ENCODE peak calls at places on chromosome 7, in four cellular contexts. Y is AG04450, Z is GM23248, D is OCI-LY7. O is an unnamed sample.

GRCh38 chr7:139526578-139527544 is 3.4 kb downstream of the CLEC2L start:
- DNase-seq in Y (peak), Z (peak), D (no peak), O (no peak)

GRCh38 chr7:110548372-110548771 is 542.6 kb upstream of the LRRN3 start:
- DNase-seq in Y (no peak), Z (no peak), D (no peak), O (no peak)

GRCh38 chr7:82445226-82445625 is 1.6 kb upstream of the CACNA2D1 start:
- DNase-seq in Y (no peak), Z (no peak), D (no peak), O (no peak)

GRCh38 chr7:25456467-25457171 is 228.3 kb upstream of the NPVF start:
- DNase-seq in Y (no peak), Z (no peak), D (no peak), O (peak)

GRCh38 chr7:132783824-132784223 is 207.6 kb upstream of the PLXNA4 start:
- DNase-seq in Y (peak), Z (peak), D (no peak), O (peak)

GRCh38 chr7:4103352-4104091 is 578.6 kb upstream of the FOXK1 start:
- DNase-seq in Y (no peak), Z (no peak), D (peak), O (no peak)

GRCh38 chr7:116588641-116589594 is 64.1 kb downstream of the CAV1 start:
- DNase-seq in Y (no peak), Z (peak), D (peak), O (no peak)

GRCh38 chr7:92635538-92635937 is 45.3 kb upstream of the FAM133B start:
- DNase-seq in Y (no peak), Z (no peak), D (no peak), O (no peak)

GRCh38 chr7:81014266-81014665 is 95.4 kb upstream of the SEMA3C start:
- DNase-seq in Y (no peak), Z (peak), D (no peak), O (no peak)

GRCh38 chr7:35691827-35692307 is 3.1 kb downstream of the HERPUD2 start:
- DNase-seq in Y (no peak), Z (peak), D (peak), O (no peak)

GRCh38 chr7:102320181-102320580 is 33.5 kb downstream of the SH2B2 start:
- DNase-seq in Y (no peak), Z (no peak), D (no peak), O (no peak)

GRCh38 chr7:132419538-132419937 is 156.7 kb downstream of the PLXNA4 start:
- DNase-seq in Y (no peak), Z (no peak), D (no peak), O (no peak)

GRCh38 chr7:136874393-136875032 is 6.1 kb downstream of the CHRM2 start:
- DNase-seq in Y (no peak), Z (peak), D (peak), O (no peak)

GRCh38 chr7:156897673-156898072 is 4.7 kb upstream of the LMBR1 start:
- DNase-seq in Y (no peak), Z (peak), D (no peak), O (no peak)

GRCh38 chr7:3200504-3200903 is 100.5 kb upstream of the SDK1 start:
- DNase-seq in Y (no peak), Z (peak), D (peak), O (peak)

GRCh38 chr7:137335814-137336213 is 7.7 kb downstream of the PTN start:
- DNase-seq in Y (no peak), Z (peak), D (no peak), O (no peak)

GRCh38 chr7:7100432-7100849 is 81.9 kb upstream of the C1GALT1 start:
- DNase-seq in Y (no peak), Z (no peak), D (no peak), O (no peak)

GRCh38 chr7:2431260-2431867 is 28.0 kb downstream of the CHST12 start:
- DNase-seq in Y (no peak), Z (peak), D (peak), O (peak)

GRCh38 chr7:23759556-23760391 is 49.8 kb downstream of the STK31 start:
- DNase-seq in Y (no peak), Z (no peak), D (no peak), O (no peak)

GRCh38 chr7:54299426-54299825 is 242.7 kb upstream of the VSTM2A start:
- DNase-seq in Y (no peak), Z (no peak), D (no peak), O (no peak)

GRCh38 chr7:46776790-46777189 is 805.1 kb downstream of the TNS3 start:
- DNase-seq in Y (no peak), Z (peak), D (peak), O (no peak)

GRCh38 chr7:95549818-95550529 is 46.3 kb downstream of the PDK4 start:
- DNase-seq in Y (peak), Z (peak), D (no peak), O (no peak)

GRCh38 chr7:99165816-99166215 is 21.9 kb upstream of the SMURF1 start:
- DNase-seq in Y (no peak), Z (no peak), D (no peak), O (no peak)

GRCh38 chr7:32496052-32496813 is 944 bp downstream of the AVL9 start:
- DNase-seq in Y (no peak), Z (peak), D (no peak), O (no peak)

GRCh38 chr7:5526190-5527037 is 102.8 kb upstream of the TNRC18 start:
- DNase-seq in Y (no peak), Z (peak), D (peak), O (peak)

GRCh38 chr7:34759477-34760125 is 101.6 kb downstream of the NPSR1 start:
- DNase-seq in Y (no peak), Z (peak), D (peak), O (peak)

GRCh38 chr7:140238778-140239652 is 62.2 kb upstream of the KDM7A start:
- DNase-seq in Y (no peak), Z (no peak), D (no peak), O (no peak)

GRCh38 chr7:148715027-148715426 is 16.3 kb downstream of the CUL1 start:
- DNase-seq in Y (no peak), Z (no peak), D (peak), O (no peak)

GRCh38 chr7:158695726-158696452 is 8.7 kb downstream of the NCAPG2 start:
- DNase-seq in Y (peak), Z (peak), D (no peak), O (peak)

GRCh38 chr7:84744388-84744787 is 442.5 kb downstream of the SEMA3D start:
- DNase-seq in Y (no peak), Z (peak), D (no peak), O (no peak)

GRCh38 chr7:27116962-27117686 is 13.4 kb downstream of the HOXA4 start:
- DNase-seq in Y (no peak), Z (no peak), D (no peak), O (peak)

GRCh38 chr7:34851431-34851830 is 185.9 kb downstream of the DPY19L1 start:
- DNase-seq in Y (no peak), Z (no peak), D (no peak), O (no peak)

GRCh38 chr7:150384406-150385239 is 5.5 kb downstream of the ZNF775 start:
- DNase-seq in Y (no peak), Z (no peak), D (no peak), O (no peak)
- H3K27ac ChIP-seq in Y (no peak), Z (no peak), D (no peak), O (no peak)

GRCh38 chr7:101128040-101128834 is 1.3 kb downstream of the SERPINE1 start:
- DNase-seq in Y (no peak), Z (peak), D (no peak), O (no peak)
- H3K4me3 ChIP-seq in Y (peak), Z (peak), D (no peak), O (no peak)

GRCh38 chr7:106866298-106867281 is 1.5 kb downstream of the PIK3CG start:
- DNase-seq in Y (no peak), Z (no peak), D (peak), O (no peak)

GRCh38 chr7:106865130-106866115 is at the start of gene PIK3CG:
- DNase-seq in Y (no peak), Z (no peak), D (peak), O (no peak)

GRCh38 chr7:106862317-106863183 is 2.5 kb upstream of the PIK3CG start:
- DNase-seq in Y (peak), Z (peak), D (no peak), O (no peak)

GRCh38 chr7:106863216-106863997 is 1.7 kb upstream of the PIK3CG start:
- DNase-seq in Y (no peak), Z (no peak), D (no peak), O (no peak)

GRCh38 chr7:106864298-106865081 is 592 bp upstream of the PIK3CG start:
- DNase-seq in Y (no peak), Z (no peak), D (peak), O (no peak)
- H3K27ac ChIP-seq in Y (no peak), Z (no peak), D (peak), O (no peak)

DNA sequence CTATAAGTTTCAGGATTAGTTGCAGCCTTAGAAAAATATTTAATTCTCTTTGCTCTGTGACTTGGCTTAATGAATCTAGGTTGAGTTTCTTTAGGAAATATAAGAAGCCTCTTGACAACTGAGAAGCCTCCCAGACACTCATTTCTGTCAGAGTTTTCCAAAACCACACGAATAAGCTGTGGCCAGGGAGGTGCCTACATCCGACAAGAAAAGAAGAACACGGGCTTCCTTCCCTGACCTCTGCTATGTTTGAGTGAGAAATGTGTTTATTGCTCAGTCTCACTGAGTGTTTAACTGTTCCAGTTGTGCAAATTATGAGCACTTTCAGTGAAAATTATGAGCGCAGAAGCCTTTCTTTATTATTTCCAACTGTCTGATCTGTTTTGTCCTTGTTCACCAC is 105.0 kb downstream of the TRIL start:
- DNase-seq in Y (no peak), Z (peak), D (no peak), O (no peak)
- H3K4me3 ChIP-seq in Y (no peak), Z (peak), D (no peak), O (no peak)

DNA sequence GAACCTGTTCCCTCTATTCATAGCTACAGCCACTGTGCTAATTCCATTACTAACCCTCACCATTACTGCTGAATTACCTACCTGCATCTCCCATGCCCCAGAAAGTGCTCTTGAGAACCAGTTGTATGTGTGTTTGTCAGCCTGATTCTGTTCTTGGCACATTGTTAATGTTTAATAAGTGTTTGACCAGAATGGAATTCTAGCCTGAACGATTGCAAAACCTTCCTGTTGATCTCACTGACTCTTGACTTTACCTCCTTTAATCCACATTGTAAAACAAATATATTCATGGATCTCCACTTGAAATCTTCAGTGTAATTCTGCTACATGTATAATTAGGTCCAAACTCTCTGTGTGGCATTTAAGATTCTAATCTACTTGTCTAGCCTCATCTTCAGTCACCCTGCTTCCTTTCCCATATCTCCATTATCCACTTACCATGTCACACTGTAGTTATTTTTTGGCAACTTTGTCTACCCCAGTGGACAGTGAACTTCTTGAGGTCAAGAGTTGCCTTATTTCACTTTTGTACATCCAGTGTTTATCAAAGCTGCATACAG is 4.9 kb downstream of the ZNF277 start:
- DNase-seq in Y (no peak), Z (peak), D (no peak), O (no peak)
- H3K27ac ChIP-seq in Y (no peak), Z (peak), D (no peak), O (no peak)

GRCh38 chr7:22441157-22441556 is 58.8 kb downstream of the STEAP1B start:
- DNase-seq in Y (no peak), Z (no peak), D (no peak), O (no peak)

GRCh38 chr7:22443370-22444180 is 56.4 kb downstream of the STEAP1B start:
- DNase-seq in Y (no peak), Z (peak), D (no peak), O (no peak)

GRCh38 chr7:22444181-22444966 is 55.6 kb downstream of the STEAP1B start:
- DNase-seq in Y (no peak), Z (no peak), D (peak), O (no peak)

GRCh38 chr7:22442187-22442886 is 57.7 kb downstream of the STEAP1B start:
- DNase-seq in Y (no peak), Z (no peak), D (no peak), O (no peak)

GRCh38 chr7:22442887-22443369 is 57.1 kb downstream of the STEAP1B start:
- DNase-seq in Y (no peak), Z (no peak), D (no peak), O (no peak)
- H3K4me3 ChIP-seq in Y (no peak), Z (no peak), D (no peak), O (no peak)

GRCh38 chr7:134908289-134908688 is 78.0 kb upstream of the AGBL3 start:
- DNase-seq in Y (no peak), Z (peak), D (no peak), O (no peak)
- H3K27ac ChIP-seq in Y (peak), Z (peak), D (no peak), O (no peak)

O was measured in SJSA1.